ENCODE peak calls at places on chromosomes 2 and 18, in seven cellular contexts. M, I, D, F, P, T and W are unnamed samples.

GRCh38 chr2:64808092-64808491 is 154.4 kb upstream of the SERTAD2 start:
- DNase-seq in M (no peak), I (no peak), D (no peak), F (no peak), P (no peak), T (no peak), W (no peak)

GRCh38 chr2:31778153-31778552 is 197.4 kb upstream of the SRD5A2 start:
- DNase-seq in M (no peak), I (no peak), D (no peak), F (no peak), P (no peak), T (no peak), W (no peak)

GRCh38 chr18:46028536-46028891 is 43.5 kb downstream of the PSTPIP2 start:
- DNase-seq in M (no peak), I (no peak), D (no peak), F (no peak), P (no peak), T (no peak), W (no peak)

GRCh38 chr18:50315100-50315871 is 27.8 kb upstream of the CXXC1 start:
- DNase-seq in M (no peak), I (no peak), D (no peak), F (no peak), P (no peak), T (no peak), W (no peak)

GRCh38 chr2:136206613-136207012 is 88.7 kb upstream of the CXCR4 start:
- DNase-seq in M (no peak), I (no peak), D (no peak), F (no peak), P (peak), T (no peak), W (no peak)

GRCh38 chr2:29011650-29012060 is 30.6 kb downstream of the TOGARAM2 start:
- DNase-seq in M (no peak), I (no peak), D (no peak), F (no peak), P (peak), T (no peak), W (no peak)

GRCh38 chr2:37973615-37974353 is 48.7 kb downstream of the RMDN2 start:
- DNase-seq in M (no peak), I (no peak), D (no peak), F (no peak), P (no peak), T (no peak), W (no peak)

GRCh38 chr2:10900216-10901109 is 11.3 kb upstream of the KCNF1 start:
- DNase-seq in M (no peak), I (no peak), D (no peak), F (no peak), P (peak), T (no peak), W (peak)

GRCh38 chr18:72986103-72986502 is 118.3 kb upstream of the NETO1 start:
- DNase-seq in M (no peak), I (no peak), D (no peak), F (no peak), P (no peak), T (no peak), W (no peak)

GRCh38 chr2:162071016-162071415 is 3.0 kb downstream of the DPP4 start:
- DNase-seq in M (no peak), I (no peak), D (no peak), F (no peak), P (no peak), T (no peak), W (no peak)

GRCh38 chr2:66430906-66431619 is 3.9 kb upstream of the MEIS1 start:
- DNase-seq in M (no peak), I (no peak), D (no peak), F (peak), P (no peak), T (no peak), W (no peak)

GRCh38 chr2:8465560-8465959 is 216.3 kb upstream of the ID2 start:
- DNase-seq in M (no peak), I (no peak), D (no peak), F (no peak), P (no peak), T (no peak), W (no peak)

GRCh38 chr2:176473177-176473576 is 203.9 kb downstream of the MTX2 start:
- DNase-seq in M (no peak), I (no peak), D (no peak), F (peak), P (peak), T (no peak), W (no peak)

GRCh38 chr18:2884706-2885285 is 38.0 kb downstream of the EMILIN2 start:
- DNase-seq in M (no peak), I (no peak), D (no peak), F (no peak), P (no peak), T (no peak), W (no peak)

GRCh38 chr2:196783431-196784094 is 15.9 kb downstream of the GTF3C3 start:
- DNase-seq in M (no peak), I (no peak), D (no peak), F (no peak), P (no peak), T (no peak), W (no peak)

GRCh38 chr18:23515911-23516546 is 12.7 kb downstream of the RMC1 start:
- DNase-seq in M (peak), I (peak), D (peak), F (peak), P (peak), T (peak), W (peak)

GRCh38 chr18:10490401-10491289 is 35.2 kb upstream of the NAPG start:
- DNase-seq in M (no peak), I (no peak), D (no peak), F (no peak), P (peak), T (no peak), W (peak)

GRCh38 chr2:240983996-240984498 is 14.4 kb upstream of the SNED1 start:
- DNase-seq in M (no peak), I (no peak), D (no peak), F (peak), P (no peak), T (no peak), W (no peak)

GRCh38 chr18:76482971-76483691 is 11.9 kb downstream of the ZNF516 start:
- DNase-seq in M (no peak), I (no peak), D (no peak), F (no peak), P (no peak), T (no peak), W (no peak)

GRCh38 chr2:24613154-24613814 is 122.2 kb downstream of the NCOA1 start:
- DNase-seq in M (peak), I (no peak), D (peak), F (no peak), P (peak), T (no peak), W (peak)

GRCh38 chr2:62774555-62775366 is 69.2 kb downstream of the EHBP1 start:
- DNase-seq in M (no peak), I (no peak), D (peak), F (no peak), P (peak), T (no peak), W (no peak)

GRCh38 chr2:190649035-190649797 is at the start of gene NAB1:
- DNase-seq in M (no peak), I (no peak), D (no peak), F (peak), P (no peak), T (peak), W (peak)

GRCh38 chr2:119022678-119023077 is 80.7 kb downstream of the MARCO start:
- DNase-seq in M (no peak), I (no peak), D (no peak), F (no peak), P (no peak), T (no peak), W (no peak)

GRCh38 chr2:200702646-200703118 is 109.0 kb upstream of the BZW1 start:
- DNase-seq in M (no peak), I (no peak), D (no peak), F (no peak), P (no peak), T (no peak), W (no peak)

GRCh38 chr2:48946444-48947048 is 191.0 kb upstream of the LHCGR start:
- DNase-seq in M (peak), I (peak), D (peak), F (peak), P (peak), T (no peak), W (peak)

GRCh38 chr2:57882895-57883515 is 163.6 kb upstream of the VRK2 start:
- DNase-seq in M (no peak), I (no peak), D (no peak), F (no peak), P (peak), T (no peak), W (no peak)

GRCh38 chr18:10519366-10519765 is 6.5 kb upstream of the NAPG start:
- DNase-seq in M (no peak), I (no peak), D (no peak), F (no peak), P (no peak), T (no peak), W (no peak)